ENCODE peak calls at places on chromosomes 12 and 14, in ten cellular contexts. O is tibial nerve; E is mesothelial cell of epicardium; S is GM12865; K is stimulated activated CD4-positive, alpha-beta T cell treated with anti-CD3 and anti-CD28 coated beads, Interleukin-4, amount 100 ng/mL, for 48 hours; Q is AG04449; Y is NCI-H524 treated with DMSO at 0.1 percent for 48 hours; X is iris pigment epithelial cell; M is NCI-H1436; P is upper lobe of right lung. T is an unnamed sample.
A peak's percentile ranks its signal among the peaks of the same experiment; 100 is the strongest.

GRCh38 chr14:36130186-36130585 is 46.3 kb downstream of the PTCSC3 start:
- DNase-seq in X (no peak), K (no peak), P (no peak), S (no peak), O (no peak), Q (no peak), Y (no peak), M (no peak), E (no peak), T (no peak)

GRCh38 chr14:35915185-35915584 is 89.0 kb downstream of the BRMS1L start:
- DNase-seq in P (no peak), M (no peak), Q (no peak), E (no peak), S (no peak), Y (no peak), X (no peak), O (no peak), K (no peak), T (no peak)

GRCh38 chr12:53844989-53845836 is 93.4 kb upstream of the HOXC13 start:
- DNase-seq in K (no peak), Y (no peak), O (no peak), S (no peak), M (no peak), Q (no peak), E (no peak), X (peak; percentile 31), P (no peak), T (no peak)

GRCh38 chr14:31884238-31884637 is 192.9 kb upstream of the ARHGAP5 start:
- DNase-seq in Q (no peak), X (no peak), P (no peak), O (no peak), Y (no peak), M (no peak), S (no peak), K (no peak), E (no peak), T (no peak)

GRCh38 chr12:48527891-48528670 is 2.6 kb downstream of the OR8S1 start:
- DNase-seq in E (no peak), P (no peak), Q (no peak), S (no peak), M (no peak), O (no peak), X (no peak), Y (no peak), K (no peak), T (no peak)

GRCh38 chr12:131950182-131950913 is 606 bp downstream of the EP400 start:
- DNase-seq in E (peak; percentile 64), Q (no peak), P (peak; percentile 75), Y (no peak), K (no peak), X (no peak), M (no peak), S (peak; percentile 52), O (no peak), T (peak; percentile 33)

GRCh38 chr14:80996049-80996901 is 40.9 kb downstream of the TSHR start:
- DNase-seq in X (peak; percentile 89), Q (peak; percentile 40), Y (peak; percentile 52), O (no peak), S (peak; percentile 58), P (no peak), K (peak; percentile 13), M (no peak), E (no peak), T (peak; percentile 43)

GRCh38 chr12:42981379-42981778 is 391.8 kb upstream of the PRICKLE1 start:
- DNase-seq in Y (no peak), X (peak; percentile 65), E (no peak), Q (no peak), S (no peak), K (no peak), P (no peak), M (no peak), O (no peak), T (no peak)

GRCh38 chr14:69039287-69039628 is 60.2 kb upstream of the ACTN1 start:
- DNase-seq in Y (no peak), Q (no peak), X (peak; percentile 78), P (no peak), E (no peak), M (no peak), S (no peak), O (no peak), K (no peak), T (no peak)

GRCh38 chr12:124727244-124727673 is 136.4 kb downstream of the SCARB1 start:
- DNase-seq in X (peak; percentile 36), P (peak; percentile 87), Y (no peak), Q (no peak), E (no peak), K (no peak), S (peak; percentile 46), M (no peak), O (peak; percentile 55), T (peak; percentile 88)

GRCh38 chr14:61562321-61563161 is 132.8 kb upstream of the HIF1A start:
- DNase-seq in M (no peak), K (peak; percentile 42), S (no peak), E (no peak), Q (peak; percentile 100), O (no peak), P (no peak), Y (no peak), X (peak; percentile 100), T (no peak)

GRCh38 chr12:99043319-99043914 is 398.3 kb downstream of the APAF1 start:
- DNase-seq in Y (no peak), K (peak; percentile 26), O (peak; percentile 51), X (peak; percentile 63), Q (peak; percentile 23), M (peak; percentile 53), S (peak; percentile 81), P (peak; percentile 77), E (peak; percentile 74), T (peak; percentile 69)

GRCh38 chr12:105622846-105623245 is 292.4 kb downstream of the C12orf75 start:
- DNase-seq in Y (no peak), E (no peak), K (no peak), P (no peak), X (no peak), M (no peak), S (no peak), Q (no peak), O (no peak), T (no peak)

GRCh38 chr14:74656964-74657363 is 44.9 kb upstream of the LTBP2 start:
- DNase-seq in Q (no peak), O (no peak), M (no peak), P (no peak), X (no peak), K (no peak), Y (no peak), E (no peak), S (peak; percentile 30), T (no peak)

GRCh38 chr14:39097159-39097558 is 5.9 kb downstream of the SEC23A start:
- DNase-seq in K (peak; percentile 11), S (no peak), P (no peak), X (peak; percentile 76), M (no peak), E (no peak), Y (no peak), O (no peak), Q (no peak), T (no peak)

GRCh38 chr12:95164656-95165055 is 52.6 kb downstream of the FGD6 start:
- DNase-seq in Q (no peak), X (peak; percentile 69), P (no peak), E (no peak), Y (no peak), O (no peak), S (no peak), M (no peak), K (no peak), T (no peak)

GRCh38 chr12:13171921-13172859 is 24.3 kb upstream of the EMP1 start:
- DNase-seq in Y (no peak), S (peak; percentile 65), X (peak; percentile 55), P (no peak), K (no peak), M (no peak), Q (no peak), E (peak; percentile 77), O (no peak), T (no peak)

GRCh38 chr12:130223767-130224244 is 61.5 kb downstream of the FZD10 start:
- DNase-seq in P (no peak), Q (no peak), E (no peak), Y (no peak), S (no peak), K (no peak), X (no peak), O (no peak), M (no peak), T (no peak)

GRCh38 chr14:98606041-98606640 is 665.9 kb downstream of the BCL11B start:
- DNase-seq in K (no peak), E (no peak), M (no peak), X (no peak), P (no peak), Q (no peak), S (no peak), O (no peak), Y (no peak), T (no peak)

GRCh38 chr14:68292467-68293334 is 473.1 kb downstream of the RAD51B start:
- DNase-seq in E (no peak), Y (no peak), P (no peak), Q (no peak), S (no peak), O (no peak), X (peak; percentile 21), M (no peak), K (no peak), T (peak; percentile 52)

GRCh38 chr12:51813931-51814310 is 34.6 kb downstream of the FIGNL2 start:
- DNase-seq in X (no peak), E (no peak), Q (no peak), P (no peak), S (no peak), K (no peak), Y (no peak), O (no peak), M (no peak), T (no peak)

GRCh38 chr12:47317182-47317915 is 237.6 kb upstream of the AMIGO2 start:
- DNase-seq in Y (no peak), M (no peak), X (no peak), E (no peak), Q (no peak), S (peak; percentile 44), O (no peak), P (no peak), K (no peak), T (peak; percentile 45)

GRCh38 chr14:69351385-69351784 is 46.7 kb downstream of the ERH start:
- DNase-seq in P (no peak), E (no peak), K (no peak), X (no peak), Q (no peak), Y (no peak), O (no peak), M (no peak), S (peak; percentile 18), T (no peak)

GRCh38 chr12:122031342-122032216 is 9.9 kb downstream of the BCL7A start:
- DNase-seq in X (peak; percentile 20), Q (no peak), E (peak; percentile 66), S (peak; percentile 35), K (peak; percentile 47), P (peak; percentile 77), M (no peak), O (no peak), Y (no peak), T (peak; percentile 42)

GRCh38 chr14:22564463-22564862 is 24.6 kb downstream of the DAD1 start:
- DNase-seq in O (no peak), K (no peak), M (no peak), X (no peak), Y (no peak), S (peak; percentile 17), P (no peak), E (no peak), Q (no peak), T (no peak)

GRCh38 chr12:131759176-131759575 is 48.3 kb downstream of the SFSWAP start:
- DNase-seq in K (no peak), O (no peak), X (peak; percentile 43), S (no peak), P (no peak), Y (no peak), E (no peak), M (no peak), Q (no peak), T (no peak)

GRCh38 chr14:22572562-22573058 is 16.4 kb downstream of the DAD1 start:
- DNase-seq in K (no peak), S (no peak), O (no peak), Y (no peak), M (no peak), E (no peak), X (peak; percentile 91), P (no peak), Q (no peak), T (no peak)

GRCh38 chr12:42660968-42661937 is 71.7 kb upstream of the PRICKLE1 start:
- DNase-seq in S (no peak), P (no peak), M (no peak), Y (no peak), Q (no peak), K (no peak), O (no peak), E (no peak), X (no peak), T (no peak)